ENCODE peak calls at places on chromosome 13, in eight cellular contexts. U, B, X, I, F, Y, D and P are unnamed samples.
A peak's percentile ranks its signal among the peaks of the same experiment; 100 is the strongest.

GRCh38 chr13:23330356-23330755 is 103.1 kb downstream of the SACS start:
- DNase-seq in U (no peak), B (no peak), X (no peak), I (no peak), F (no peak), Y (peak; percentile 23), D (no peak), P (no peak)

GRCh38 chr13:20340759-20341161 is 108.6 kb upstream of the GJB6 start:
- DNase-seq in U (no peak), B (no peak), X (no peak), I (peak; percentile 91), F (no peak), Y (peak; percentile 29), D (no peak), P (peak; percentile 23)

GRCh38 chr13:39516140-39516539 is 86.9 kb downstream of the LHFPL6 start:
- DNase-seq in U (no peak), B (peak; percentile 72), X (no peak), I (no peak), F (peak; percentile 20), Y (peak; percentile 71), D (no peak), P (peak; percentile 25)

GRCh38 chr13:75038315-75038881 is 443.6 kb downstream of the TBC1D4 start:
- DNase-seq in U (no peak), B (no peak), X (no peak), I (no peak), F (no peak), Y (no peak), D (no peak), P (no peak)

GRCh38 chr13:33208290-33208990 is 77.1 kb downstream of the STARD13 start:
- DNase-seq in U (no peak), B (no peak), X (no peak), I (no peak), F (no peak), Y (no peak), D (no peak), P (no peak)

GRCh38 chr13:32851083-32852064 is 164.8 kb upstream of the KL start:
- DNase-seq in U (no peak), B (no peak), X (no peak), I (no peak), F (no peak), Y (no peak), D (no peak), P (no peak)

GRCh38 chr13:75621147-75621546 is 15.0 kb upstream of the LMO7 start:
- DNase-seq in U (no peak), B (no peak), X (no peak), I (no peak), F (peak; percentile 51), Y (peak; percentile 86), D (no peak), P (peak; percentile 52)

GRCh38 chr13:83215627-83216026 is 666.6 kb downstream of the SLITRK1 start:
- DNase-seq in U (no peak), B (no peak), X (no peak), I (no peak), F (peak; percentile 69), Y (peak; percentile 72), D (no peak), P (peak; percentile 79)

GRCh38 chr13:113652404-113653263 is 5.4 kb downstream of the ATP4B start:
- DNase-seq in U (no peak), B (no peak), X (peak; percentile 6), I (peak; percentile 72), F (no peak), Y (no peak), D (no peak), P (no peak)

GRCh38 chr13:97631158-97631557 is 197.2 kb downstream of the RAP2A start:
- DNase-seq in U (no peak), B (no peak), X (no peak), I (no peak), F (no peak), Y (no peak), D (no peak), P (no peak)
- TF ChIP-seq CTCF in U (no peak), B (peak; percentile 10), X (no peak), I (no peak), F (no peak), Y (no peak), D (no peak), P (no peak)

GRCh38 chr13:99572921-99573320 is 71.6 kb downstream of the TM9SF2 start:
- DNase-seq in U (no peak), B (no peak), X (no peak), I (no peak), F (peak; percentile 8), Y (peak; percentile 26), D (no peak), P (peak; percentile 32)

GRCh38 chr13:99580500-99581268 is 79.4 kb downstream of the TM9SF2 start:
- DNase-seq in U (no peak), B (no peak), X (no peak), I (no peak), F (no peak), Y (no peak), D (no peak), P (no peak)

GRCh38 chr13:99575376-99575775 is 74.1 kb downstream of the TM9SF2 start:
- DNase-seq in U (no peak), B (no peak), X (no peak), I (peak; percentile 36), F (no peak), Y (no peak), D (no peak), P (no peak)

GRCh38 chr13:99582511-99582910 is 81.2 kb downstream of the TM9SF2 start:
- DNase-seq in U (no peak), B (no peak), X (no peak), I (peak; percentile 36), F (no peak), Y (no peak), D (no peak), P (no peak)

DNA sequence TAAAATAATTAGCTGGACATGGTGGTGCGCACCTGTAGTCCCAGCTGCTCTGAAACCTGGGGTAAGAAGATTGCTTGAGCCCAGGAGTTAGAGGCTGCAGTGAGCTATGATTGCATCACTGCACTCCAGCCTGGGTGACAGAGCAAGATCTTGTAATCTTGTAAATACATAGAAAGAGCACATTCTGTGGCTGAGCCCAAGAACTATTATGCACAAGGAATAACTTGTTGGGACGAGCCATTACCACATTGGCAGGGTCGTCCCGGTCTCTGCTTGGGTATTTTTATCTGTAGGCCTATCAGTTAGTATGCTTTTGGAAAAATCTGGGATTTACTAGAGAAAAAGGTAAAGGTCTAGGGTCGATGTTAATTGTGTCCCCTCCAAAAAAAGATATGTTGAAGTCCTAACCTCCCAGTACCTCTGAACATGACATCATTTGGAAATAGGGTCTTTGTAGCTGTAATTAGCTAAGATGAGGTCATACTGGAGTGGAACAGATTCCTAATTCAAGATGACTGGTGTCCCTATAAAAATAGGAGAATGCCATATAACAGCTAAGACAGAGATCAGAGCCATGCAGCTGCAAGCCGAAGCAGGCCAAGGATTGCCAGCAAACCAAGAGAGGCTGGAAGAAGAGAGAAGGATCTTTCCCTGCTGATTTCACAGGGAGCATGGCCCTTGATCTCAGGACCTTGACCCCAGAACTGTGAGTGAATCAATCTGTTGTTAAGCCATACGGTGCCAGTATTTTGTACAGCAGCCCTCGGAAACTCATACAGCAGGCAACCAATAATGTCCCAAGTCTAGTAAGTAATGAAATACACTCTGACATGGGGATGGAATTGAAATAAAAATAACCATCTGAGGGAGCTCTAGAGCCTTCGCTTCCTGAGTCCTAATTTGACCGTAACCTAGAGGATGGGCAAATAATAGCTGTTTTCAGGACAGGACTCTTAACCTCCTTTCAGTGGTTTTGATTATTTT is 77.0 kb downstream of the TM9SF2 start:
- DNase-seq in U (no peak), B (no peak), X (no peak), I (no peak), F (no peak), Y (no peak), D (no peak), P (peak; percentile 16)
- TF ChIP-seq CTCF in U (no peak), B (peak; percentile 29), X (peak; percentile 9), I (no peak), F (no peak), Y (peak; percentile 43), D (no peak), P (peak; percentile 33)

DNA sequence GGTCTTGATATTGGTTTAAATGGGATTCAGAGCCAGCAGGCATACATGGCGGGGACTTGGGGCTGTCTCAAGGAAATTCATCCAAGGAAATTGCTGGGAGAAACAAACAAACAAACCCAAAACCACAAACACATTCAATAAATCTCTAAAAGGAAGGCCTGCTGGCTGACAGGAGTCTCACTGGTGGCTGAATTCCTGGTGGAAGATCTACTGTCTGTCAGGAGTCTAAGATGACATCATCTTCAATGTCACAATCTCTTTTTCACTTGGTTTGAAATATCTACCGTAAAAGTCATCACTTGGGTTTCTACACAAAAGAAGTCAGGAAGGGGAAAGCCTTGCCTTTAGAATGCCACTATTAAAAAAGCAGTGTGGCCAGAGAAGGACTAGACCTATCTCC is 87.9 kb downstream of the KLF5 start:
- DNase-seq in U (no peak), B (no peak), X (no peak), I (no peak), F (no peak), Y (peak; percentile 18), D (no peak), P (peak; percentile 40)
- TF ChIP-seq CTCF in U (no peak), B (no peak), X (no peak), I (no peak), F (no peak), Y (no peak), D (no peak), P (no peak)

DNA sequence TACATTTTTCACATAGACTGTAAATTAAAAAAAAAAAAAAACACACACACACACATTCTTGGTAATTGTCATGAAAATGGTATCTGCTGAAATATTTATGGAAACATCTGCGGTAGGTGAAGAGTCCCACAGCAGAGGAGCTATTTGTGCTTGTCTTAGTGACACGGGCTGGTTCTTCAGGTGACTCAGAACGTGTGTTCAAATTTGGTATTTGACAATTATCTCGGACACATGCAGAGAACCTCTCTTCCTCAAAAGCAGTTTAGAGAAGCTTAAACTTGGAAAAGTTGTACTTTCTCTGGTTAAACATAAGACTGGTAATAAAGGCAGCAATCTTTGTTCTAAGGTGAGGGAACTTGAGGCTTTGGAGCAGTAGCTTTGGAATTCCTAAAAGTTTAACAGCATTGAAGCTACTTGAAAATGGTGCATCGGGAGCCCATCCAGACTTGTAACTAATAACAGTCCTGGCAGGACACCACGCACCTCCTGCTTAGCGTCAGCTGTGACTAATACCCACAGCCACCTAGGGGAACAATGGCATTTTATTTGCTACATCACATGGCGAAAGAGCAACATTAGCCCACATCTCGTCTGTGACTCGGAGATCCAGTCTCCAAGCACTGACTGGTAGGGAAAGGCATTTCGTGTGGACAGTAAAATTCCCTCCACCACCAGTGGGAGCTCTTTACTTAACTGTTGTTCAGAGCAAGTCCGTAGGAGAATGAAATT is 1505.1 kb upstream of the SLC10A2 start:
- DNase-seq in U (peak; percentile 21), B (peak; percentile 95), X (peak; percentile 44), I (peak; percentile 90), F (peak; percentile 58), Y (peak; percentile 96), D (no peak), P (peak; percentile 94)
- TF ChIP-seq CTCF in U (no peak), B (peak; percentile 92), X (peak; percentile 43), I (no peak), F (peak; percentile 67), Y (peak; percentile 36), D (peak; percentile 83), P (peak; percentile 78)

DNA sequence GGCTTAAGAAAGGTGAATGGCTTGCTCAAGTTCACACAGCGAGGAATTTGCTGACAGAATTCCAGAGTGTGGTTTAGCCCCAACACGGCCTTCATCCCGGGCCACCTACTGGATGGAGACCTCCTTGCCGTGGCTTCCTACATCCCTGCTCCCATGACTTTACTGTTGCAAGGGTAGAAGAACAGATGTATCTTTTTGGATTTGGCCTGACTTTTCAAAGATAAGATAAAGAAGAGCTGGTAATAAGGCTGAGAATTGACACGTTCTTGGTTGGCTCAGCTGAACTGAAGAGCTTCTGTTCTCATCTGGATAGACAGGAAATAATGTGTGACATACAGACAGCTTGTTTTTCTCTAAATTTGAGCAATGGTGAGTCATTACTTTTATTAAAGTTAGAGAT is 113.1 kb downstream of the KLF5 start:
- DNase-seq in U (no peak), B (no peak), X (no peak), I (no peak), F (no peak), Y (peak; percentile 52), D (no peak), P (peak; percentile 77)
- TF ChIP-seq CTCF in U (no peak), B (peak; percentile 15), X (no peak), I (no peak), F (no peak), Y (no peak), D (peak; percentile 32), P (peak; percentile 25)